ENCODE peak calls at places on chromosomes 16 and 17, in eight cellular contexts. One of them, this sample, is unnamed.

GRCh38 chr16:29148867-29149272 is 164.0 kb downstream of the LAT start:
- DNase-seq in NCI-H1694: no peak
- DNase-seq in KBM-7: peak
- DNase-seq in activated CD4-positive, alpha-beta memory T cell treated with anti-CD3 and anti-CD28 coated beads, Interleukin-2, amount 10 ng/mL, durations not matched to agents 7 days and 5 days: peak
- DNase-seq in DMS153: no peak
- DNase-seq in right cardiac atrium: peak
- DNase-seq in omental fat pad: no peak
- DNase-seq in B cell: peak
- DNase-seq in this sample: no peak

GRCh38 chr17:3920940-3921852 is 4.9 kb upstream of the P2RX1 start:
- DNase-seq in NCI-H1694: no peak
- DNase-seq in KBM-7: peak
- DNase-seq in activated CD4-positive, alpha-beta memory T cell treated with anti-CD3 and anti-CD28 coated beads, Interleukin-2, amount 10 ng/mL, durations not matched to agents 7 days and 5 days: no peak
- DNase-seq in DMS153: no peak
- DNase-seq in right cardiac atrium: peak
- DNase-seq in omental fat pad: no peak
- DNase-seq in B cell: peak
- DNase-seq in this sample: no peak

GRCh38 chr16:47143329-47143676 is 442 bp downstream of the NETO2 start:
- DNase-seq in NCI-H1694: peak
- DNase-seq in KBM-7: peak
- DNase-seq in activated CD4-positive, alpha-beta memory T cell treated with anti-CD3 and anti-CD28 coated beads, Interleukin-2, amount 10 ng/mL, durations not matched to agents 7 days and 5 days: peak
- DNase-seq in DMS153: peak
- DNase-seq in right cardiac atrium: peak
- DNase-seq in omental fat pad: no peak
- DNase-seq in B cell: peak
- DNase-seq in this sample: peak

GRCh38 chr16:57950382-57950781 is 20.5 kb downstream of the CNGB1 start:
- DNase-seq in NCI-H1694: no peak
- DNase-seq in KBM-7: no peak
- DNase-seq in activated CD4-positive, alpha-beta memory T cell treated with anti-CD3 and anti-CD28 coated beads, Interleukin-2, amount 10 ng/mL, durations not matched to agents 7 days and 5 days: no peak
- DNase-seq in DMS153: no peak
- DNase-seq in right cardiac atrium: no peak
- DNase-seq in omental fat pad: no peak
- DNase-seq in B cell: no peak
- DNase-seq in this sample: peak

GRCh38 chr17:76911299-76912007 is 43.2 kb downstream of the MGAT5B start:
- DNase-seq in NCI-H1694: peak
- DNase-seq in KBM-7: no peak
- DNase-seq in activated CD4-positive, alpha-beta memory T cell treated with anti-CD3 and anti-CD28 coated beads, Interleukin-2, amount 10 ng/mL, durations not matched to agents 7 days and 5 days: no peak
- DNase-seq in DMS153: no peak
- DNase-seq in right cardiac atrium: no peak
- DNase-seq in omental fat pad: no peak
- DNase-seq in B cell: no peak
- DNase-seq in this sample: no peak

GRCh38 chr16:69619514-69619913 is 53.7 kb downstream of the NFAT5 start:
- DNase-seq in NCI-H1694: no peak
- DNase-seq in KBM-7: peak
- DNase-seq in activated CD4-positive, alpha-beta memory T cell treated with anti-CD3 and anti-CD28 coated beads, Interleukin-2, amount 10 ng/mL, durations not matched to agents 7 days and 5 days: no peak
- DNase-seq in DMS153: no peak
- DNase-seq in right cardiac atrium: no peak
- DNase-seq in omental fat pad: no peak
- DNase-seq in B cell: no peak
- DNase-seq in this sample: no peak

GRCh38 chr16:22007159-22007508 is 777 bp upstream of the MOSMO start:
- DNase-seq in NCI-H1694: no peak
- DNase-seq in KBM-7: no peak
- DNase-seq in activated CD4-positive, alpha-beta memory T cell treated with anti-CD3 and anti-CD28 coated beads, Interleukin-2, amount 10 ng/mL, durations not matched to agents 7 days and 5 days: no peak
- DNase-seq in DMS153: no peak
- DNase-seq in right cardiac atrium: no peak
- DNase-seq in omental fat pad: no peak
- DNase-seq in B cell: no peak
- DNase-seq in this sample: no peak

GRCh38 chr17:17783121-17783824 is 53.5 kb downstream of the SREBF1 start:
- DNase-seq in NCI-H1694: peak
- DNase-seq in KBM-7: peak
- DNase-seq in activated CD4-positive, alpha-beta memory T cell treated with anti-CD3 and anti-CD28 coated beads, Interleukin-2, amount 10 ng/mL, durations not matched to agents 7 days and 5 days: peak
- DNase-seq in DMS153: peak
- DNase-seq in right cardiac atrium: peak
- DNase-seq in omental fat pad: no peak
- DNase-seq in B cell: peak
- DNase-seq in this sample: no peak

GRCh38 chr17:10295728-10296343 is 77.0 kb downstream of the MYH13 start:
- DNase-seq in NCI-H1694: peak
- DNase-seq in KBM-7: peak
- DNase-seq in activated CD4-positive, alpha-beta memory T cell treated with anti-CD3 and anti-CD28 coated beads, Interleukin-2, amount 10 ng/mL, durations not matched to agents 7 days and 5 days: peak
- DNase-seq in DMS153: no peak
- DNase-seq in right cardiac atrium: peak
- DNase-seq in omental fat pad: peak
- DNase-seq in B cell: no peak
- DNase-seq in this sample: peak

GRCh38 chr17:77963441-77963840 is 4.9 kb downstream of the TNRC6C start:
- DNase-seq in NCI-H1694: peak
- DNase-seq in KBM-7: peak
- DNase-seq in activated CD4-positive, alpha-beta memory T cell treated with anti-CD3 and anti-CD28 coated beads, Interleukin-2, amount 10 ng/mL, durations not matched to agents 7 days and 5 days: no peak
- DNase-seq in DMS153: peak
- DNase-seq in right cardiac atrium: no peak
- DNase-seq in omental fat pad: no peak
- DNase-seq in B cell: no peak
- DNase-seq in this sample: peak

GRCh38 chr16:9258423-9259051 is 167.1 kb downstream of the HAPSTR1 start:
- DNase-seq in NCI-H1694: peak
- DNase-seq in KBM-7: peak
- DNase-seq in activated CD4-positive, alpha-beta memory T cell treated with anti-CD3 and anti-CD28 coated beads, Interleukin-2, amount 10 ng/mL, durations not matched to agents 7 days and 5 days: peak
- DNase-seq in DMS153: peak
- DNase-seq in right cardiac atrium: peak
- DNase-seq in omental fat pad: no peak
- DNase-seq in B cell: peak
- DNase-seq in this sample: peak

GRCh38 chr17:74042241-74042640 is 161.2 kb upstream of the RPL38 start:
- DNase-seq in NCI-H1694: no peak
- DNase-seq in KBM-7: no peak
- DNase-seq in activated CD4-positive, alpha-beta memory T cell treated with anti-CD3 and anti-CD28 coated beads, Interleukin-2, amount 10 ng/mL, durations not matched to agents 7 days and 5 days: no peak
- DNase-seq in DMS153: no peak
- DNase-seq in right cardiac atrium: no peak
- DNase-seq in omental fat pad: no peak
- DNase-seq in B cell: no peak
- DNase-seq in this sample: no peak

GRCh38 chr16:66426112-66427035 is 721 bp upstream of the BEAN1 start:
- DNase-seq in NCI-H1694: no peak
- DNase-seq in KBM-7: no peak
- DNase-seq in activated CD4-positive, alpha-beta memory T cell treated with anti-CD3 and anti-CD28 coated beads, Interleukin-2, amount 10 ng/mL, durations not matched to agents 7 days and 5 days: no peak
- DNase-seq in DMS153: no peak
- DNase-seq in right cardiac atrium: no peak
- DNase-seq in omental fat pad: no peak
- DNase-seq in B cell: peak
- DNase-seq in this sample: peak

GRCh38 chr17:78237403-78238012 is 6.1 kb downstream of the TMEM235 start:
- DNase-seq in NCI-H1694: peak
- DNase-seq in KBM-7: no peak
- DNase-seq in activated CD4-positive, alpha-beta memory T cell treated with anti-CD3 and anti-CD28 coated beads, Interleukin-2, amount 10 ng/mL, durations not matched to agents 7 days and 5 days: no peak
- DNase-seq in DMS153: no peak
- DNase-seq in right cardiac atrium: no peak
- DNase-seq in omental fat pad: no peak
- DNase-seq in B cell: peak
- DNase-seq in this sample: no peak

GRCh38 chr16:67115649-67116048 is 5.9 kb downstream of the PHAF1 start:
- DNase-seq in NCI-H1694: no peak
- DNase-seq in KBM-7: no peak
- DNase-seq in activated CD4-positive, alpha-beta memory T cell treated with anti-CD3 and anti-CD28 coated beads, Interleukin-2, amount 10 ng/mL, durations not matched to agents 7 days and 5 days: no peak
- DNase-seq in DMS153: no peak
- DNase-seq in right cardiac atrium: no peak
- DNase-seq in omental fat pad: no peak
- DNase-seq in B cell: no peak
- DNase-seq in this sample: peak

GRCh38 chr16:11521019-11521418 is 65.7 kb downstream of the LITAF start:
- DNase-seq in NCI-H1694: no peak
- DNase-seq in KBM-7: no peak
- DNase-seq in activated CD4-positive, alpha-beta memory T cell treated with anti-CD3 and anti-CD28 coated beads, Interleukin-2, amount 10 ng/mL, durations not matched to agents 7 days and 5 days: no peak
- DNase-seq in DMS153: no peak
- DNase-seq in right cardiac atrium: no peak
- DNase-seq in omental fat pad: no peak
- DNase-seq in B cell: no peak
- DNase-seq in this sample: no peak

GRCh38 chr17:58252141-58252540 is 13.8 kb downstream of the LPO start:
- DNase-seq in NCI-H1694: no peak
- DNase-seq in KBM-7: no peak
- DNase-seq in activated CD4-positive, alpha-beta memory T cell treated with anti-CD3 and anti-CD28 coated beads, Interleukin-2, amount 10 ng/mL, durations not matched to agents 7 days and 5 days: no peak
- DNase-seq in DMS153: no peak
- DNase-seq in right cardiac atrium: no peak
- DNase-seq in omental fat pad: no peak
- DNase-seq in B cell: no peak
- DNase-seq in this sample: no peak

This sample was measured in EH.